ENCODE peak calls at places on chromosomes 5 and 9, in nine cellular contexts. T is GM06990, X is foreskin fibroblast, Z is ELR, V is fibroblast of mammary gland, J is RWPE1, K is T-helper 9 cell, R is AG04450, N is skeletal muscle cell. Q is an unnamed sample.

GRCh38 chr9:131678499-131679111 is 61.3 kb downstream of the RAPGEF1 start:
- DNase-seq in T (peak; percentile 79), X (peak; percentile 97), Z (peak; percentile 93), V (peak; percentile 99), J (peak; percentile 100), K (peak; percentile 59), R (peak; percentile 88), N (peak; percentile 90), Q (peak; percentile 92)

GRCh38 chr5:134073404-134073803 is 41.1 kb upstream of the TCF7 start:
- DNase-seq in T (no peak), X (no peak), Z (no peak), V (peak; percentile 39), J (no peak), K (no peak), R (no peak), N (no peak), Q (no peak)

GRCh38 chr9:113563856-113564514 is 100.5 kb downstream of the RGS3 start:
- DNase-seq in T (no peak), X (no peak), Z (no peak), V (no peak), J (no peak), K (no peak), R (no peak), N (no peak), Q (no peak)

GRCh38 chr5:1931590-1932138 is 48.9 kb upstream of the IRX4 start:
- DNase-seq in T (no peak), X (no peak), Z (no peak), V (no peak), J (no peak), K (no peak), R (no peak), N (no peak), Q (no peak)

GRCh38 chr5:171496431-171496830 is 77.0 kb downstream of the FGF18 start:
- DNase-seq in T (no peak), X (no peak), Z (no peak), V (no peak), J (no peak), K (no peak), R (no peak), N (no peak), Q (no peak)

GRCh38 chr9:14314929-14315753 is 1.2 kb upstream of the NFIB start:
- DNase-seq in T (peak; percentile 31), X (peak; percentile 54), Z (peak; percentile 32), V (peak; percentile 80), J (peak; percentile 69), K (no peak), R (no peak), N (peak; percentile 67), Q (no peak)

GRCh38 chr5:178194026-178194425 is 6.9 kb upstream of the GMCL2 start:
- DNase-seq in T (no peak), X (no peak), Z (no peak), V (no peak), J (no peak), K (no peak), R (no peak), N (no peak), Q (no peak)

GRCh38 chr5:73305386-73305785 is 132.4 kb downstream of the TMEM174 start:
- DNase-seq in T (no peak), X (no peak), Z (no peak), V (no peak), J (no peak), K (no peak), R (no peak), N (no peak), Q (no peak)

GRCh38 chr5:129951039-129951438 is 46.8 kb downstream of the CHSY3 start:
- DNase-seq in T (no peak), X (no peak), Z (no peak), V (peak; percentile 19), J (no peak), K (no peak), R (no peak), N (no peak), Q (no peak)

GRCh38 chr9:12723409-12724028 is 30.3 kb downstream of the TYRP1 start:
- DNase-seq in T (no peak), X (no peak), Z (peak; percentile 62), V (peak; percentile 58), J (no peak), K (no peak), R (no peak), N (no peak), Q (no peak)

GRCh38 chr5:114362197-114362976 is 517 bp downstream of the KCNN2 start:
- DNase-seq in T (peak; percentile 82), X (no peak), Z (peak; percentile 28), V (peak; percentile 2), J (peak; percentile 13), K (no peak), R (no peak), N (no peak), Q (no peak)

GRCh38 chr5:150101019-150101418 is 14.7 kb upstream of the CSF1R start:
- DNase-seq in T (no peak), X (no peak), Z (no peak), V (no peak), J (no peak), K (no peak), R (no peak), N (no peak), Q (no peak)

GRCh38 chr5:14859150-14859549 is 12.4 kb downstream of the ANKH start:
- DNase-seq in T (no peak), X (no peak), Z (no peak), V (no peak), J (no peak), K (no peak), R (no peak), N (no peak), Q (no peak)

GRCh38 chr9:117097761-117098160 is 317.1 kb downstream of the ASTN2 start:
- DNase-seq in T (no peak), X (no peak), Z (no peak), V (no peak), J (peak; percentile 30), K (no peak), R (no peak), N (no peak), Q (no peak)

GRCh38 chr5:154477382-154478223 is 424 bp downstream of the HAND1 start:
- DNase-seq in T (no peak), X (no peak), Z (peak; percentile 44), V (peak; percentile 19), J (peak; percentile 26), K (no peak), R (no peak), N (no peak), Q (no peak)

GRCh38 chr5:74294231-74294705 is 346.3 kb downstream of the ENC1 start:
- DNase-seq in T (peak; percentile 25), X (no peak), Z (no peak), V (peak; percentile 51), J (no peak), K (no peak), R (no peak), N (no peak), Q (no peak)

GRCh38 chr5:79396265-79396664 is 117.7 kb downstream of the HOMER1 start:
- DNase-seq in T (no peak), X (peak; percentile 6), Z (peak; percentile 46), V (peak; percentile 57), J (no peak), K (no peak), R (no peak), N (peak; percentile 9), Q (no peak)

GRCh38 chr5:140633081-140633471 is at the start of gene CD14:
- DNase-seq in T (no peak), X (peak; percentile 51), Z (peak; percentile 91), V (peak; percentile 57), J (peak; percentile 89), K (no peak), R (no peak), N (no peak), Q (no peak)

GRCh38 chr9:130765135-130766030 is 69.7 kb upstream of the ABL1 start:
- DNase-seq in T (peak; percentile 67), X (no peak), Z (peak; percentile 85), V (no peak), J (no peak), K (no peak), R (no peak), N (no peak), Q (no peak)

GRCh38 chr5:78213799-78214198 is 80.7 kb downstream of the AP3B1 start:
- DNase-seq in T (no peak), X (no peak), Z (no peak), V (no peak), J (no peak), K (no peak), R (no peak), N (no peak), Q (no peak)

GRCh38 chr9:76077537-76077936 is 187.1 kb downstream of the PCSK5 start:
- DNase-seq in T (no peak), X (no peak), Z (no peak), V (no peak), J (no peak), K (no peak), R (no peak), N (no peak), Q (no peak)

GRCh38 chr9:37534901-37535300 is 41.3 kb downstream of the FBXO10 start:
- DNase-seq in T (no peak), X (no peak), Z (no peak), V (no peak), J (no peak), K (no peak), R (no peak), N (no peak), Q (no peak)

GRCh38 chr9:133956520-133957076 is 35.5 kb downstream of the VAV2 start:
- DNase-seq in T (peak; percentile 55), X (peak; percentile 14), Z (no peak), V (no peak), J (no peak), K (no peak), R (no peak), N (no peak), Q (no peak)

GRCh38 chr5:176619203-176619568 is 9.2 kb upstream of the GPRIN1 start:
- DNase-seq in T (peak; percentile 72), X (peak; percentile 89), Z (peak; percentile 79), V (peak; percentile 82), J (peak; percentile 95), K (peak; percentile 52), R (peak; percentile 70), N (peak; percentile 68), Q (no peak)

GRCh38 chr5:40154194-40154593 is 525.5 kb upstream of the PTGER4 start:
- DNase-seq in T (no peak), X (no peak), Z (no peak), V (no peak), J (no peak), K (no peak), R (no peak), N (no peak), Q (no peak)

GRCh38 chr9:110357510-110357909 is 19.8 kb upstream of the TXNDC8 start:
- DNase-seq in T (no peak), X (no peak), Z (no peak), V (no peak), J (peak; percentile 75), K (no peak), R (no peak), N (no peak), Q (no peak)

GRCh38 chr9:122367779-122368460 is 2.9 kb upstream of the PTGS1 start:
- DNase-seq in T (no peak), X (no peak), Z (no peak), V (no peak), J (peak; percentile 96), K (no peak), R (no peak), N (no peak), Q (no peak)

GRCh38 chr9:31807574-31808256 is 576.7 kb upstream of the ACO1 start:
- DNase-seq in T (no peak), X (no peak), Z (no peak), V (no peak), J (no peak), K (no peak), R (no peak), N (no peak), Q (no peak)

GRCh38 chr5:174610968-174611367 is 113.4 kb upstream of the MSX2 start:
- DNase-seq in T (no peak), X (peak; percentile 8), Z (no peak), V (peak; percentile 49), J (peak; percentile 72), K (no peak), R (peak; percentile 67), N (no peak), Q (no peak)

GRCh38 chr5:139710370-139711066 is 62.4 kb downstream of the CXXC5 start:
- DNase-seq in T (peak; percentile 77), X (no peak), Z (peak; percentile 66), V (peak; percentile 43), J (peak; percentile 46), K (peak; percentile 60), R (no peak), N (no peak), Q (no peak)

GRCh38 chr9:80157128-80157527 is 585.4 kb downstream of the TLE4 start:
- DNase-seq in T (no peak), X (no peak), Z (no peak), V (no peak), J (no peak), K (no peak), R (no peak), N (no peak), Q (no peak)